ENCODE peak calls at places on chromosomes 16 and 17, in seven cellular contexts. M, P, Z, G, K, T and Q are unnamed samples.

GRCh38 chr16:81578636-81579413 is 134.2 kb downstream of the CMIP start:
- DNase-seq in Z (no peak), G (no peak), P (no peak), T (no peak), M (no peak), K (no peak), Q (no peak)

GRCh38 chr17:19645608-19646250 is 2.8 kb upstream of the ALDH3A2 start:
- DNase-seq in Z (peak; percentile 40), P (no peak), G (peak; percentile 29), K (no peak), M (peak; percentile 28), T (peak; percentile 42), Q (peak; percentile 38)

GRCh38 chr17:80613732-80614071 is 69.1 kb downstream of the RPTOR start:
- DNase-seq in M (no peak), P (no peak), K (no peak), G (no peak), T (no peak), Z (no peak), Q (no peak)

GRCh38 chr17:57727776-57728175 is 17.3 kb downstream of the CCDC182 start:
- DNase-seq in P (no peak), Z (no peak), M (no peak), K (no peak), T (no peak), G (no peak), Q (no peak)

GRCh38 chr17:20095366-20096080 is 86.4 kb downstream of the SPECC1 start:
- DNase-seq in P (peak; percentile 35), K (peak; percentile 78), T (peak; percentile 77), M (no peak), Z (peak; percentile 67), G (peak; percentile 82), Q (peak; percentile 33)

GRCh38 chr17:2867441-2868424 is 71.5 kb downstream of the RAP1GAP2 start:
- DNase-seq in G (no peak), T (no peak), M (no peak), K (no peak), Z (no peak), P (peak; percentile 60), Q (peak; percentile 44)

GRCh38 chr17:70089513-70090148 is 14.6 kb downstream of the KCNJ16 start:
- DNase-seq in G (no peak), P (no peak), M (no peak), K (no peak), T (no peak), Z (no peak), Q (peak; percentile 74)

GRCh38 chr17:69870751-69871199 is 204.2 kb upstream of the KCNJ16 start:
- DNase-seq in K (no peak), Z (no peak), P (no peak), M (no peak), G (no peak), T (peak; percentile 48), Q (peak; percentile 60)

GRCh38 chr17:4509923-4510614 is 11.4 kb downstream of the SPNS2 start:
- DNase-seq in Z (no peak), K (peak; percentile 71), M (no peak), G (peak; percentile 44), T (no peak), P (peak; percentile 37), Q (no peak)

GRCh38 chr16:73196670-73197069 is 148.7 kb upstream of the ZFHX3 start:
- DNase-seq in G (peak; percentile 77), K (peak; percentile 80), P (peak; percentile 78), Z (peak; percentile 80), M (peak; percentile 13), T (peak; percentile 79), Q (peak; percentile 73)

GRCh38 chr16:25628766-25629165 is 63.0 kb upstream of the HS3ST4 start:
- DNase-seq in K (no peak), G (no peak), P (no peak), Z (no peak), M (no peak), T (no peak), Q (no peak)

GRCh38 chr17:28313841-28314240 is 5.2 kb upstream of the TMEM97 start:
- DNase-seq in M (no peak), P (no peak), T (no peak), Z (no peak), K (no peak), G (no peak), Q (no peak)

GRCh38 chr16:49986351-49987124 is 38.5 kb upstream of the CNEP1R1 start:
- DNase-seq in M (no peak), T (no peak), Z (no peak), G (no peak), K (no peak), P (no peak), Q (no peak)

GRCh38 chr17:52276609-52277008 is 118.1 kb upstream of the CA10 start:
- DNase-seq in Z (no peak), M (no peak), K (no peak), P (no peak), G (no peak), T (no peak), Q (no peak)

GRCh38 chr17:41334385-41334784 is 16.2 kb downstream of the KRT33A start:
- DNase-seq in P (no peak), T (no peak), Z (no peak), M (no peak), G (no peak), K (no peak), Q (no peak)

GRCh38 chr16:27973678-27974077 is 89.8 kb downstream of the GSG1L start:
- DNase-seq in G (no peak), P (no peak), M (no peak), Z (no peak), T (no peak), K (no peak), Q (no peak)

GRCh38 chr17:11671151-11671550 is 72.9 kb downstream of the DNAH9 start:
- DNase-seq in G (no peak), P (no peak), K (no peak), Z (no peak), M (no peak), T (no peak), Q (no peak)

GRCh38 chr16:8848939-8849391 is 19.8 kb downstream of the CARHSP1 start:
- DNase-seq in G (no peak), M (no peak), P (no peak), K (no peak), T (no peak), Z (peak; percentile 56), Q (peak; percentile 87)

GRCh38 chr17:34401165-34401564 is 38.1 kb upstream of the CCL1 start:
- DNase-seq in P (no peak), G (no peak), Z (no peak), T (no peak), M (no peak), K (no peak), Q (no peak)

GRCh38 chr16:87146676-87147075 is 170.5 kb downstream of the C16orf95 start:
- DNase-seq in P (no peak), T (peak; percentile 71), Z (no peak), G (no peak), M (no peak), K (no peak), Q (no peak)

GRCh38 chr16:87145181-87146176 is 171.7 kb downstream of the C16orf95 start:
- DNase-seq in M (no peak), G (no peak), K (no peak), P (no peak), Z (no peak), T (no peak), Q (peak; percentile 20)

GRCh38 chr16:87140211-87141200 is 176.7 kb downstream of the C16orf95 start:
- DNase-seq in G (no peak), K (no peak), T (no peak), P (no peak), Z (no peak), M (no peak), Q (no peak)

GRCh38 chr16:87143661-87144121 is 173.5 kb downstream of the C16orf95 start:
- DNase-seq in T (no peak), M (no peak), G (no peak), Z (no peak), K (no peak), P (no peak), Q (no peak)

DNA sequence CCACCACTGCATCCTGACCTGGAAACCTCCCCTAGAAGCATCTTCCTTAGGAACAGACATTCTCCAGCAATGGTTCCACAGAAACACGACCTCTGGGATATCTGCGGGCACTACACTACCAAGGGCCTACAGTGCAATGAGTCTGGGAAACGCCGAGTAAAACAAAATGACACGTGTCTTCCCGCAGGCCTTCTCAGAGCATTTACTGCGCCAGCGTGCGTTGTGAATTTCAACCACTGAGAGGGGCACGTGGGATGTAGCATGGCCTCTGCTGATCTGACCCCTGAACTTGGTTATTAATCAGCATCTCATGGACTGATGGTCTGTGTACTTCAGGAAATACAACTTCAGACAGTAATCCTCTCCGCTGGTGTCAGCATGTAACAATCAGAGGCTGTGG is 173.0 kb downstream of the C16orf95 start:
- DNase-seq in G (no peak), T (no peak), M (no peak), Z (no peak), K (no peak), P (no peak), Q (no peak)
- H3K4me3 ChIP-seq in G (no peak overlapping the region), T (no peak overlapping the region), M (no peak overlapping the region), Z (no peak overlapping the region), K (no peak overlapping the region), P (no peak overlapping the region), Q (no peak overlapping the region)

GRCh38 chr17:15092261-15092660 is 172.9 kb downstream of the PMP22 start:
- DNase-seq in Z (no peak), M (no peak), T (peak; percentile 45), P (no peak), K (no peak), G (no peak), Q (no peak)

GRCh38 chr17:15090533-15090932 is 174.6 kb downstream of the PMP22 start:
- DNase-seq in P (no peak), M (no peak), Z (no peak), T (no peak), G (no peak), K (no peak), Q (no peak)

GRCh38 chr17:15092762-15093161 is 172.4 kb downstream of the PMP22 start:
- DNase-seq in M (no peak), G (no peak), T (no peak), Z (no peak), P (no peak), K (no peak), Q (no peak)

GRCh38 chr17:15087946-15088345 is 177.2 kb downstream of the PMP22 start:
- DNase-seq in G (no peak), K (no peak), M (no peak), Z (no peak), P (no peak), T (peak; percentile 43), Q (no peak)

DNA sequence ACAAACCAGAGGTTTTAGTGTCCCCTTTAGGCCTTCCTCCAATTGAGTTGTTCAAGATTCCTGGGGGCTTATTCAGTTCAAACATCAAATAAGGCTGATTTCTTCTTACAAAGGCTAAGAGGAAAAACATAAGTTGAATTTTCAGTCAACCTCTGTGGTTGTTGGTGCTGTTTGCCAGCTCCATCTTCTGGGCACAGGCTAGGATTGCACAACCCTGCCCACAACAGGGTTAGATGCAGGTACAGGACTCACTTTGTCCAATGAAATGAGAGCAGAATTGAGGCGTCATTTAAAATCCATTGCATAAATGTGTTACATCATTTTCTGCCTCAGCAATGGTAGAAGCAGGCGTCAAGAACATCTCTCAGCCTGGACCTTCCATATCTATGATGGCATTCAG is 173.3 kb downstream of the PMP22 start:
- DNase-seq in K (no peak), Z (no peak), G (no peak), T (no peak), P (no peak), M (no peak), Q (no peak)
- TF ChIP-seq CTCF in K (no peak), Z (peak; percentile 23), G (no peak), T (no peak), P (no peak), M (peak; percentile 9), Q (no peak)

GRCh38 chr16:70789231-70789926 is 11.6 kb downstream of the VAC14 start:
- DNase-seq in K (peak; percentile 74), Z (peak; percentile 59), P (peak; percentile 21), M (no peak), T (no peak), G (peak; percentile 88), Q (peak; percentile 88)
- H3K4me3 ChIP-seq in K (no peak overlapping the region), Z (no peak overlapping the region), P (no peak overlapping the region), M (no peak overlapping the region), T (no peak overlapping the region), G (no peak overlapping the region), Q (no peak overlapping the region)

GRCh38 chr17:30000001-30000754 is 58.7 kb downstream of the EFCAB5 start:
- DNase-seq in T (no peak), G (no peak), M (no peak), P (no peak), Z (no peak), K (no peak), Q (no peak)
- TF ChIP-seq CTCF in T (peak; percentile 6), G (no peak), M (no peak), P (no peak), Z (peak; percentile 54), K (no peak), Q (peak; percentile 5)